ENCODE peak calls at places on chromosomes 13 and 19, in nine cellular contexts. W is fibroblast of pulmonary artery; F is uterus; X is CD8-positive, alpha-beta memory T cell; G is AG10803; U is HFF-Myc; E is HAP-1; J is left ventricle myocardium inferior; S is body of pancreas. L is an unnamed sample.

GRCh38 chr13:59643239-59643865 is 520.4 kb downstream of the DIAPH3 start:
- DNase-seq in W (no peak), F (no peak), X (no peak), G (no peak), U (no peak), E (no peak), J (no peak), S (no peak), L (no peak)

GRCh38 chr13:105059786-105060185 is 1475.7 kb downstream of the EFNB2 start:
- DNase-seq in W (no peak), F (no peak), X (no peak), G (no peak), U (no peak), E (no peak), J (no peak), S (no peak), L (peak)

GRCh38 chr19:40599331-40600085 is 1.7 kb upstream of the LTBP4 start:
- DNase-seq in W (no peak), F (peak), X (peak), G (no peak), U (no peak), E (no peak), J (no peak), S (no peak), L (no peak)

GRCh38 chr19:1746401-1747284 is 6.7 kb upstream of the ONECUT3 start:
- DNase-seq in W (peak), F (no peak), X (no peak), G (peak), U (no peak), E (no peak), J (no peak), S (no peak), L (no peak)

GRCh38 chr13:111491659-111492058 is 171.2 kb downstream of the TEX29 start:
- DNase-seq in W (no peak), F (no peak), X (no peak), G (no peak), U (no peak), E (no peak), J (no peak), S (no peak), L (no peak)

GRCh38 chr19:17249887-17250548 is 4.3 kb upstream of the NR2F6 start:
- DNase-seq in W (no peak), F (no peak), X (no peak), G (no peak), U (no peak), E (no peak), J (no peak), S (no peak), L (no peak)

GRCh38 chr19:17076539-17076919 is 952 bp downstream of the MYO9B start:
- DNase-seq in W (no peak), F (no peak), X (peak), G (peak), U (no peak), E (no peak), J (no peak), S (no peak), L (no peak)

GRCh38 chr19:19554074-19555023 is 16.3 kb downstream of the CILP2 start:
- DNase-seq in W (peak), F (no peak), X (peak), G (peak), U (no peak), E (peak), J (peak), S (peak), L (peak)

GRCh38 chr13:94712812-94713555 is 639 bp upstream of the SOX21 start:
- DNase-seq in W (peak), F (no peak), X (no peak), G (peak), U (no peak), E (peak), J (no peak), S (no peak), L (no peak)

GRCh38 chr19:1370579-1371361 is 12.9 kb upstream of the NDUFS7 start:
- DNase-seq in W (no peak), F (no peak), X (no peak), G (no peak), U (no peak), E (no peak), J (no peak), S (no peak), L (no peak)

GRCh38 chr13:72662548-72662947 is 64.9 kb downstream of the MZT1 start:
- DNase-seq in W (no peak), F (no peak), X (no peak), G (no peak), U (no peak), E (no peak), J (no peak), S (no peak), L (no peak)

GRCh38 chr13:105990256-105990958 is 545.1 kb downstream of the EFNB2 start:
- DNase-seq in W (peak), F (no peak), X (no peak), G (peak), U (no peak), E (no peak), J (no peak), S (no peak), L (no peak)

GRCh38 chr13:114044486-114044885 is 70.6 kb upstream of the C13orf46 start:
- DNase-seq in W (peak), F (peak), X (no peak), G (peak), U (no peak), E (no peak), J (no peak), S (no peak), L (peak)

GRCh38 chr13:44796597-44797517 is 192.4 kb downstream of the NUFIP1 start:
- DNase-seq in W (no peak), F (no peak), X (no peak), G (no peak), U (no peak), E (no peak), J (no peak), S (no peak), L (no peak)

GRCh38 chr13:100269837-100270236 is 180.9 kb downstream of the PCCA start:
- DNase-seq in W (peak), F (peak), X (no peak), G (peak), U (peak), E (no peak), J (peak), S (peak), L (no peak)

GRCh38 chr13:93655132-93655531 is 428.5 kb downstream of the GPC6 start:
- DNase-seq in W (no peak), F (no peak), X (no peak), G (no peak), U (no peak), E (no peak), J (no peak), S (no peak), L (no peak)

GRCh38 chr13:94480672-94481145 is 1.2 kb upstream of the DCT start:
- DNase-seq in W (peak), F (no peak), X (no peak), G (peak), U (no peak), E (no peak), J (peak), S (no peak), L (no peak)

GRCh38 chr13:102309110-102309509 is 92.7 kb downstream of the FGF14 start:
- DNase-seq in W (no peak), F (no peak), X (no peak), G (no peak), U (no peak), E (no peak), J (no peak), S (no peak), L (no peak)

GRCh38 chr13:31790992-31791391 is 51.7 kb downstream of the RXFP2 start:
- DNase-seq in W (no peak), F (no peak), X (no peak), G (peak), U (peak), E (no peak), J (no peak), S (no peak), L (no peak)

GRCh38 chr19:30449191-30449590 is 77.0 kb downstream of the ZNF536 start:
- DNase-seq in W (no peak), F (no peak), X (no peak), G (peak), U (no peak), E (no peak), J (no peak), S (no peak), L (no peak)

GRCh38 chr13:23510979-23511735 is 59.1 kb upstream of the TNFRSF19 start:
- DNase-seq in W (peak), F (no peak), X (no peak), G (no peak), U (no peak), E (no peak), J (no peak), S (no peak), L (peak)

GRCh38 chr13:114101325-114101821 is 31.1 kb downstream of the RASA3 start:
- DNase-seq in W (no peak), F (peak), X (no peak), G (no peak), U (no peak), E (no peak), J (no peak), S (no peak), L (no peak)

GRCh38 chr19:39405930-39406655 is 554 bp upstream of the ZFP36 start:
- DNase-seq in W (no peak), F (no peak), X (peak), G (no peak), U (no peak), E (no peak), J (no peak), S (no peak), L (peak)

GRCh38 chr13:60981407-60981806 is 434.2 kb downstream of the PCDH20 start:
- DNase-seq in W (no peak), F (no peak), X (no peak), G (no peak), U (no peak), E (no peak), J (no peak), S (no peak), L (no peak)

GRCh38 chr19:46704379-46705076 is 12.4 kb downstream of the PRKD2 start:
- DNase-seq in W (peak), F (peak), X (peak), G (peak), U (no peak), E (peak), J (peak), S (peak), L (peak)

GRCh38 chr13:50529154-50529882 is 314.2 kb downstream of the DLEU7 start:
- DNase-seq in W (peak), F (peak), X (no peak), G (peak), U (no peak), E (peak), J (peak), S (peak), L (no peak)

GRCh38 chr19:10998045-10998533 is 37.3 kb downstream of the SMARCA4 start:
- DNase-seq in W (peak), F (no peak), X (no peak), G (no peak), U (no peak), E (no peak), J (no peak), S (no peak), L (no peak)

GRCh38 chr19:8323781-8324185 is 2.5 kb downstream of the RPS28 start:
- DNase-seq in W (no peak), F (no peak), X (no peak), G (no peak), U (no peak), E (no peak), J (no peak), S (no peak), L (no peak)

GRCh38 chr13:32443111-32443510 is 15.2 kb upstream of the N4BP2L1 start:
- DNase-seq in W (peak), F (no peak), X (no peak), G (peak), U (no peak), E (peak), J (no peak), S (no peak), L (no peak)

GRCh38 chr13:62875118-62875640 is 1459.5 kb upstream of the PCDH20 start:
- DNase-seq in W (peak), F (no peak), X (no peak), G (no peak), U (no peak), E (no peak), J (no peak), S (no peak), L (no peak)

GRCh38 chr19:23957660-23958281 is 43.1 kb downstream of the ZNF726 start:
- DNase-seq in W (peak), F (no peak), X (no peak), G (peak), U (peak), E (no peak), J (no peak), S (no peak), L (no peak)

DNA sequence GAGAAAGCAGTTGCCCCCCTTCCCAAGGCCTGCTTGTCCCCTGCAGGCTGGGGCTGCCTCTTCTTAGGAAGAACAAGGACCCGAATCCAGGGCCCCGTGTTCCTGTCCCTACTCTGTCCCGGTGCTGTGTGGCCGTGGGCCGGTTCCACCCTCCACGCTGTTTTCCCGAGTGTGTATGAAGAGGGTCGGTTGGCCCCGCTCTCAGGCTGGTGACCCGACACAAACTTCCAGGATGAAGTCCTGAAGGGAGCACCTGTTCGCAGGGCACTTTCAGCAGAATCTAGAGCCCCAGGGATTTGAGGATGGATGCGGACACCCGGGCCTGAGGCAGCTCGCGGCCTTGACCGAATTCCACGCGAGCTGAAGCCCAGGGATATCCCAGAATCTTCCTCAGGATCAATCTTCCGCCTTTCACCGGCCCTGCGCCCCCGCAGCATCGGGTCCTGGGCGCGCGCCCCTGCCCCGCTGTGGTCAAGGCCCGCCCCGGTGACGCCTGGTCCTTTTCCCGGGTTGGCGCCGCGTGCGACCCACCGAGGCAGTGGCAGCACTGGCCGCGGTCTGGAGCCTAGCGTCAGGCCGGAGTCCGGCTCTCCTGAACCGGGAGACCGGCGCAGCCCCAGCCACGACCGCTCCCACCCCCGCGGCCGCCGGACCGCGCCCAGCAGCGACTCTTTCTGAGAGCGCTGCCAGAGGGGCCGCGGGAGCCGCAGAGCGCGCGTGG is 528 bp upstream of the CHST8 start:
- DNase-seq in W (no peak), F (no peak), X (no peak), G (no peak), U (no peak), E (no peak), J (no peak), S (no peak), L (no peak)
- H3K4me3 ChIP-seq in W (no peak), F (no peak), X (no peak), G (no peak), U (no peak), E (peak), J (peak), S (no peak), L (no peak)

DNA sequence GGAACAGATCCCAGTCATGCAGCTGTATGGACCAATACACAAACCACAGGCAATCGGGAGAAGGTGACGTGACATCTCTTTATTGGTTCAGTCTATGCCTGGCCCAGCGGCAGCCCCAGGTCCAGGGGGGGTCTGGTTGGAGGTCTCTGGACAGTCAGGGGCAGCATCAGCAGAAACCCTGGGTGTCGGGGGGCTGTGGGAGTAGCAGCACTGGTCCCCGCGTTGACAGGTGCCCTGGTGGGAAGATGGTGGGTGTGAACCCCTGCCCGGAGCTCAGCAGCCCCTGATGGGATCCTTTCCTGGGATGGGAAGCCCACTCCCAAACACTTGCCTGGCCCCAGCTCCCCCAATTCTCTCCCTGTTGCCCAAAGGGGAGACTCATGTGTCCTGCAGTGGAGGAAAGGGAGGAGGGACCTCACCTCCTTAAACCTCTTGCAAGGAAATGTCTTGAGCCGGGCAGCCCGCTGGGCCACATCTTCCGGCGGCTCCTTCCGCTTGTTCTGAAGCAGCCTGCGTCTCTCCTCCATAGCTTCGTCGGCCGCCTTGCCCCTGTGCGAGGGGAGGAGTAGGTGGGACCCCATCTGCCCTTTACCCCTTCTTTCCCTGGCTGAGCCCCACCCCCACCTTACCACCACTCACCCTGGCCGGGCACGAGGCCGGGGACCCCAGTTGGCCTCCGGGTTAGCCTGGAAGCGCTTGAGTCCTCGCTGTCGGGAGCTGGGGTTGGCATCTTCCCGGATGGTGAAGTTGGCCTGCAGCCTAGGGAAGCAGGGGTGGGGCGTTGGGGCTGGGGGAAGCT is 2.4 kb upstream of the LYL1 start:
- DNase-seq in W (no peak), F (peak), X (no peak), G (no peak), U (no peak), E (no peak), J (no peak), S (no peak), L (no peak)
- H3K4me3 ChIP-seq in W (no peak), F (no peak), X (peak), G (no peak), U (no peak), E (no peak), J (peak), S (no peak), L (peak)

GRCh38 chr19:6268382-6268771 is 11.4 kb downstream of the MLLT1 start:
- DNase-seq in W (no peak), F (no peak), X (no peak), G (no peak), U (no peak), E (no peak), J (no peak), S (no peak), L (no peak)
- H3K4me3 ChIP-seq in W (no peak), F (no peak), X (no peak), G (no peak), U (no peak), E (no peak), J (no peak), S (no peak), L (no peak)

GRCh38 chr19:49423985-49424303 is 703 bp upstream of the PTH2 start:
- DNase-seq in W (no peak), F (no peak), X (peak), G (no peak), U (no peak), E (no peak), J (no peak), S (no peak), L (peak)

GRCh38 chr19:49421878-49422202 is 1.4 kb downstream of the PTH2 start:
- DNase-seq in W (no peak), F (no peak), X (no peak), G (no peak), U (no peak), E (no peak), J (no peak), S (no peak), L (no peak)

GRCh38 chr19:49425178-49425577 is at the start of gene GFY:
- DNase-seq in W (no peak), F (no peak), X (no peak), G (no peak), U (no peak), E (no peak), J (no peak), S (no peak), L (no peak)

GRCh38 chr19:49422407-49423277 is 599 bp downstream of the PTH2 start:
- DNase-seq in W (peak), F (no peak), X (peak), G (no peak), U (no peak), E (peak), J (peak), S (peak), L (no peak)

DNA sequence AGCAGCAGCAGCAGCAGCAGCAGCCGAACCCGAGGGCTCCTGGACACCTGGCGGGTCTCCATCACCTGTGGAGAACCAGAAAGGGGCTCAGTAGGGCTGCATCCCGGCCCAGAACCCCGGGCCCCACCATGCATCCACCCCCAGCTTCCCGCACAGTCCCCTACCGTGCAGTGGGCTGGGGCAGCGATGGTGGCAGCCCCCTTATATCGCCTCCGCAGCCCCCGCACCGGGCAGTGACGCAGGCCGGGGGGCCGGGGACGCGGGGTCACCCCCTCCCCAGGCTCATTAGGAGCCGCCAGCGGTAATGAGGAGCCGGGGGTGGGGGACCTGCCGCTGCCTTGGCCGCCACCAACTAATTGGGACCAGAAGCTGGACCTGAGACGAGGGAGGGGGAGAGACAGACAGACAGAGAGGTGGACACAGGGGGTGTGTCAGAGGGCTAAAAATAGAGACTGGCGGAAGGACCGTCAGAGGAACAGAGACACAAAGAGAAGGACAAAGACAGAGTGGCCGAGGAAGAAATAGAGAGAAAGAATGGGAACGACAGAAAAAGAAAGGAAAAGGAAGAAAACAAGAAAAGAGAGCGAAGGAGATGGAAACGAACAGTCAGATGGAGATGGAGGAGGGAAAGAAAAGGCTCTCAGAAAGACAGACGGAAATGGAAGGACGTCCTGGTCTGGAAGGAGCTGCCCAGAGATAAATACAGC is at the start of gene PTH2:
- DNase-seq in W (no peak), F (no peak), X (no peak), G (no peak), U (no peak), E (no peak), J (no peak), S (no peak), L (no peak)
- H3K4me3 ChIP-seq in W (no peak), F (no peak), X (peak), G (no peak), U (no peak), E (no peak), J (peak), S (no peak), L (no peak)

DNA sequence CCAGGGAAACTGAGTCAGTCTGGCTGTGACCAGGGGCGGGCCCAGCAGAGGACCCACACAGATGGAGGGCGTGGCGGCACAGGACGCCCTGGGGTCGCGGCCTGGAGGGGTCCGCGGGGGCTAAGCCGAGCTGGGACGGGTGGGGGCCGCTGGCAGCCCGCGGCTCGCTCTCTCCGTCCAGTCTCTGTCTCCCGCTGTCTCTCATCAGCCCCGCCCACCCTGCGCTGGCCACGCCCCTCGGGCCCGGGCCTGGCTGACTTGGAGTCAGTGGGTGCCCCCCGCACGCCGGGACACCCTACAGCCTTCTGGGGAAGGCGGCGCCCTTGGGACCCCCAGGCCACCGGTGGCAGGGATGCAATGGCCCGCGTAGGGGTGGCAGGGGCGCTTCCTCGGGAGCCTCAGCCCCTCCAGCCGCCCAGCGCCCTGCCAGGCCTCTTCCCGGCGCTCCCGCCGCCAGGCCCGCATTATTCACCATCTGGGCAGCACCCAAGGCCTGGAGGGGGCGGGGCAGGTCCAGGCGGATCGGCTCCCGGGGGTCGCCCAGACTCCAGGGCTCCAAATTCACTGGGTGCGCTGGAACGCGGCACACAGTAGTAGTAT is at the start of gene TBXA2R:
- DNase-seq in W (peak), F (peak), X (peak), G (peak), U (no peak), E (peak), J (peak), S (peak), L (no peak)
- H3K4me3 ChIP-seq in W (peak), F (peak), X (peak), G (peak), U (peak), E (peak), J (peak), S (no peak), L (no peak)

GRCh38 chr19:4636761-4637160 is 2.6 kb upstream of the TNFAIP8L1 start:
- DNase-seq in W (no peak), F (no peak), X (no peak), G (no peak), U (no peak), E (no peak), J (no peak), S (no peak), L (no peak)
- H3K4me3 ChIP-seq in W (peak), F (no peak), X (peak), G (peak), U (peak), E (no peak), J (peak), S (no peak), L (no peak)